ENCODE peak calls at places on chromosomes 3 and 15, in four cellular contexts. A is EH, B is NCI-H345, X is Daoy. T is an unnamed sample.

GRCh38 chr3:123329636-123330340 is 119.1 kb downstream of the ADCY5 start:
- DNase-seq in B (no peak), X (no peak), A (no peak), T (no peak)

GRCh38 chr3:115525726-115526125 is 97.6 kb upstream of the GAP43 start:
- DNase-seq in A (no peak), B (no peak), X (no peak), T (no peak)

GRCh38 chr15:101500865-101501551 is 11.5 kb upstream of the PCSK6 start:
- DNase-seq in A (no peak), B (no peak), X (no peak), T (no peak)

GRCh38 chr3:154428369-154429206 is 1.4 kb downstream of the GPR149 start:
- DNase-seq in A (no peak), X (no peak), B (peak), T (no peak)

GRCh38 chr3:158775001-158775400 is 26.9 kb upstream of the MFSD1 start:
- DNase-seq in A (no peak), X (no peak), B (no peak), T (no peak)

GRCh38 chr3:7545334-7545733 is 684.4 kb downstream of the GRM7 start:
- DNase-seq in B (no peak), X (no peak), A (no peak), T (no peak)

GRCh38 chr3:108838411-108838810 is 15.8 kb downstream of the TRAT1 start:
- DNase-seq in A (no peak), X (no peak), B (no peak), T (no peak)

GRCh38 chr3:160643994-160644393 is 33.0 kb upstream of the ARL14 start:
- DNase-seq in B (no peak), X (no peak), A (no peak), T (no peak)

GRCh38 chr15:79352206-79352605 is 41.3 kb downstream of the TMED3 start:
- DNase-seq in B (no peak), X (no peak), A (no peak), T (no peak)

GRCh38 chr3:189393598-189393997 is 221.8 kb downstream of the TPRG1 start:
- DNase-seq in A (no peak), X (no peak), B (no peak), T (no peak)

GRCh38 chr3:39205131-39205530 is 12.7 kb upstream of the XIRP1 start:
- DNase-seq in B (no peak), A (peak), X (no peak), T (no peak)

T was measured in CD4-positive, alpha-beta T cell.